ENCODE peak calls at places on chromosomes 3 and 15, in six cellular contexts. N is stimulated activated CD8-positive, alpha-beta memory T cell treated with anti-CD3 and anti-CD28 coated beads, Interleukin-2, amount 100 ng/mL, for 1 hour; G is IMR-90; E is heart left ventricle; L is H9; P is Caco-2. W is an unnamed sample.

GRCh38 chr3:110413807-110414748 is 657.5 kb upstream of the NECTIN3 start:
- DNase-seq in P (no peak), G (peak), E (no peak), L (no peak), N (no peak), W (no peak)

GRCh38 chr3:126922466-126922865 is 60.4 kb upstream of the PLXNA1 start:
- DNase-seq in G (no peak), P (no peak), L (no peak), E (no peak), N (no peak), W (no peak)

GRCh38 chr3:58032186-58032585 is 24.0 kb downstream of the FLNB start:
- DNase-seq in L (no peak), N (no peak), G (peak), P (no peak), E (no peak), W (no peak)

GRCh38 chr3:99388736-99389135 is 249.7 kb upstream of the COL8A1 start:
- DNase-seq in E (no peak), G (no peak), N (no peak), P (no peak), L (no peak), W (no peak)

GRCh38 chr15:92306662-92307061 is 87.0 kb upstream of the ST8SIA2 start:
- DNase-seq in P (no peak), G (no peak), N (no peak), L (peak), E (no peak), W (no peak)

GRCh38 chr3:87260270-87260669 is 16.1 kb downstream of the POU1F1 start:
- DNase-seq in N (no peak), L (no peak), G (peak), E (no peak), P (peak), W (no peak)

GRCh38 chr3:180417241-180417640 is 184.7 kb upstream of the TTC14 start:
- DNase-seq in L (no peak), N (no peak), P (no peak), E (no peak), G (no peak), W (no peak)

GRCh38 chr3:172701758-172702157 is 9.1 kb downstream of the NCEH1 start:
- DNase-seq in P (no peak), E (no peak), N (no peak), G (no peak), L (no peak), W (no peak)

GRCh38 chr3:112582242-112582874 is 20.5 kb downstream of the SLC35A5 start:
- DNase-seq in P (no peak), N (no peak), L (peak), E (no peak), G (peak), W (no peak)

GRCh38 chr3:170038434-170039110 is 777 bp downstream of the GPR160 start:
- DNase-seq in P (peak), E (no peak), N (no peak), L (peak), G (no peak), W (no peak)

GRCh38 chr3:37290551-37290950 is 116.2 kb upstream of the LRRFIP2 start:
- DNase-seq in G (peak), L (no peak), P (no peak), N (no peak), E (no peak), W (no peak)

GRCh38 chr3:58336135-58336882 is 3.6 kb downstream of the PXK start:
- DNase-seq in E (no peak), P (no peak), G (peak), L (no peak), N (no peak), W (no peak)

GRCh38 chr3:196883361-196883760 is 15.6 kb downstream of the SENP5 start:
- DNase-seq in L (no peak), G (no peak), P (no peak), N (no peak), E (no peak), W (no peak)

GRCh38 chr3:14780927-14781507 is 37.7 kb upstream of the FGD5 start:
- DNase-seq in L (peak), P (peak), E (peak), N (no peak), G (peak), W (no peak)

GRCh38 chr15:73142802-73143762 is 90.8 kb downstream of the NEO1 start:
- DNase-seq in N (no peak), E (no peak), P (no peak), L (no peak), G (no peak), W (no peak)

GRCh38 chr15:80207887-80208286 is 44.1 kb downstream of the CTXND1 start:
- DNase-seq in L (no peak), G (no peak), P (no peak), N (no peak), E (no peak), W (no peak)

GRCh38 chr15:61830536-61831330 is 229.5 kb downstream of the VPS13C start:
- DNase-seq in E (no peak), N (no peak), L (no peak), P (no peak), G (no peak), W (no peak)

GRCh38 chr15:39587291-39587909 is 6.5 kb downstream of the THBS1 start:
- DNase-seq in G (peak), N (no peak), L (no peak), P (no peak), E (no peak), W (no peak)

GRCh38 chr15:99106417-99107220 is 1.7 kb downstream of the SYNM start:
- DNase-seq in P (no peak), G (peak), L (no peak), E (peak), N (no peak), W (no peak)

GRCh38 chr3:134372405-134373277 is 1.6 kb downstream of the AMOTL2 start:
- DNase-seq in P (no peak), L (no peak), N (no peak), E (no peak), G (peak), W (no peak)

GRCh38 chr15:48904758-48905157 is 26.8 kb downstream of the EID1 start:
- DNase-seq in P (no peak), G (no peak), N (no peak), L (no peak), E (no peak), W (no peak)

GRCh38 chr15:43441316-43441715 is 51.6 kb downstream of the TP53BP1 start:
- DNase-seq in L (no peak), G (peak), E (no peak), N (no peak), P (no peak), W (no peak)

GRCh38 chr3:187318819-187319616 is 27.5 kb upstream of the MASP1 start:
- DNase-seq in G (peak), L (peak), N (no peak), P (peak), E (peak), W (peak)

GRCh38 chr3:31106912-31107311 is 212.5 kb upstream of the GADL1 start:
- DNase-seq in E (no peak), N (no peak), G (no peak), L (no peak), P (no peak), W (no peak)

GRCh38 chr3:37973250-37974054 is 17.1 kb upstream of the VILL start:
- DNase-seq in E (no peak), L (no peak), G (peak), N (no peak), P (no peak), W (no peak)

W was measured in posterior cingulate gyrus.